ENCODE peak calls at places on chromosomes 13 and 19, in four cellular contexts. T is WTC11, P is GM12878, L is K562. O is an unnamed sample.

GRCh38 chr19:44552324-44552723 is 22.8 kb upstream of the CEACAM20 start:
- DNase-seq in T (peak; percentile 95), P (no peak), L (peak; percentile 70), O (peak; percentile 40)

GRCh38 chr19:56566904-56567273 is 379 bp upstream of the ZNF470 start:
- DNase-seq in T (peak; percentile 44), P (no peak), L (no peak), O (peak; percentile 68)

GRCh38 chr13:106756446-106756845 is 188.5 kb upstream of the ARGLU1 start:
- DNase-seq in T (no peak), P (no peak), L (no peak), O (no peak)

GRCh38 chr13:73390100-73390499 is 331.3 kb downstream of the KLF5 start:
- DNase-seq in T (no peak), P (no peak), L (no peak), O (no peak)

GRCh38 chr13:72890546-72890945 is 108.6 kb downstream of the PIBF1 start:
- DNase-seq in T (no peak), P (no peak), L (no peak), O (no peak)

GRCh38 chr13:44218501-44219240 is 155.0 kb upstream of the SERP2 start:
- DNase-seq in T (no peak), P (no peak), L (no peak), O (no peak)

GRCh38 chr13:36432106-36432544 is at the start of gene CCNA1:
- DNase-seq in T (peak; percentile 89), P (no peak), L (peak; percentile 10), O (peak; percentile 83)

GRCh38 chr13:44651209-44651608 is 75.1 kb upstream of the TSC22D1 start:
- DNase-seq in T (no peak), P (no peak), L (no peak), O (no peak)

GRCh38 chr19:1474765-1475351 is 4.2 kb downstream of the C19orf25 start:
- DNase-seq in T (no peak), P (no peak), L (no peak), O (peak; percentile 25)

GRCh38 chr19:13844130-13844631 is 32.8 kb upstream of the NANOS3 start:
- DNase-seq in T (no peak), P (no peak), L (no peak), O (no peak)

GRCh38 chr19:9913237-9914000 is 22.9 kb downstream of the OLFM2 start:
- DNase-seq in T (peak; percentile 41), P (no peak), L (peak; percentile 46), O (peak; percentile 90)

GRCh38 chr19:42010245-42011126 is 16.5 kb upstream of the ATP1A3 start:
- DNase-seq in T (no peak), P (no peak), L (no peak), O (no peak)

GRCh38 chr13:27636624-27637288 is 15.1 kb downstream of the POLR1D start:
- DNase-seq in T (no peak), P (no peak), L (no peak), O (no peak)

GRCh38 chr13:85492283-85492682 is 306.9 kb downstream of the SLITRK6 start:
- DNase-seq in T (no peak), P (no peak), L (no peak), O (no peak)

GRCh38 chr13:111792956-111793355 is 274.0 kb upstream of the SOX1 start:
- DNase-seq in T (no peak), P (no peak), L (no peak), O (no peak)

GRCh38 chr13:31775148-31775547 is 35.8 kb downstream of the RXFP2 start:
- DNase-seq in T (no peak), P (no peak), L (no peak), O (no peak)

GRCh38 chr13:31774186-31774585 is 34.9 kb downstream of the RXFP2 start:
- DNase-seq in T (no peak), P (no peak), L (no peak), O (no peak)

GRCh38 chr13:31772231-31772630 is 32.9 kb downstream of the RXFP2 start:
- DNase-seq in T (no peak), P (no peak), L (no peak), O (no peak)

GRCh38 chr13:31773538-31773937 is 34.2 kb downstream of the RXFP2 start:
- DNase-seq in T (no peak), P (no peak), L (no peak), O (no peak)

DNA sequence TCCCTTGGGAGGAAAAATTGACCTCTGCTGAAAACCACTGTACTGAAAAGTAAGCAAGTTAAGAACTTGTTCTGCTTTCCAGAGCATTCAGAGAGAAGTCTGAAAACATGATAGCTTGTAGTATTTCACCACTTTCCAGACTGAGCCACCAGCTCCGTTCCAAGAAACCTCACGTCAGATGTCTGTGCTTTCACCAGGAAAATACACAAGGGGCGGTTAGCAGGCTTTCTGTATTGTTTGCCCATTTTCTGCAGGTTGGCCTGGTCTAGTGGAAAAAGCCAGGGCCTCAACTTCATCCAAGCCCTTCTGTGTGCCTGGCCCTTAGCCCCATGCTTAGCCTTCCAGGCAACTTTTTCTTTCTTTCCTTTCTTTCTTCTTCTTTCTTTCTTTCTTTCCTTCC is 36.4 kb downstream of the RXFP2 start:
- DNase-seq in T (no peak), P (no peak), L (no peak), O (no peak)
- TF ChIP-seq USF1 in T (no peak), P (no peak), L (no peak), O (no peak)

GRCh38 chr19:34363094-34363493 is 1.9 kb upstream of the GPI start:
- DNase-seq in T (no peak), P (no peak), L (peak; percentile 70), O (no peak)

GRCh38 chr19:34363930-34364329 is 1.1 kb upstream of the GPI start:
- DNase-seq in T (no peak), P (no peak), L (no peak), O (no peak)

GRCh38 chr19:34364462-34364829 is 550 bp upstream of the GPI start:
- DNase-seq in T (no peak), P (no peak), L (no peak), O (no peak)

GRCh38 chr19:34365463-34366401 is 736 bp downstream of the GPI start:
- DNase-seq in T (peak; percentile 29), P (no peak), L (peak; percentile 64), O (peak; percentile 67)

GRCh38 chr19:34364830-34365462 is at the start of gene GPI:
- DNase-seq in T (peak; percentile 69), P (no peak), L (peak; percentile 80), O (peak; percentile 94)
- TF ChIP-seq USF1 in T (no peak), P (no peak), L (no peak), O (no peak)

DNA sequence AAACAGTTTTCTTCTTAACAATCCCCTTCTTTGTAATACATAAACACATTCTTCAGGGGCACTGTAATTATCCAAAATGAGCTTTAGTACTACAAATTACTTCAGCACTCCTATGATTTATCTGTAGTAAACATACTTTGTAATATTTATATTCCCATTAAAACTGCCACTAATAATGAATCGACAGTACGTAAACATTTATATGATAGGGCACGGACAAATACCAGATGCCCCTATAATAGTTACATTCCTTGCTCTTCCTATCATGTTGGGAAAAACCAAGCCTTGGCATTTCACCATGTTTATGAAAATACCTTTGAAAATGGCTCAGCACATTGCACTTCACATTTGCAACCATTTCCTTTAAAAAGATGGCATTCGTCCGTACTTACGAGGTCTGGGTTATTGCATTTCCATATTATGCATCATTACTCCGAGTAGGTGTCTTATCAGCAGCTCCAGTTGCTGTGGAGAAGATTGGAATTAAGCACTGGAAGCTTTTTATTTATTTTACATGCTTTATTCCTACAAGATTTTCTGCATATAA is 1043.4 kb downstream of the DIAPH3 start:
- DNase-seq in T (no peak), P (no peak), L (no peak), O (no peak)
- TF ChIP-seq USF1 in T (no peak), P (no peak), L (no peak), O (no peak)

DNA sequence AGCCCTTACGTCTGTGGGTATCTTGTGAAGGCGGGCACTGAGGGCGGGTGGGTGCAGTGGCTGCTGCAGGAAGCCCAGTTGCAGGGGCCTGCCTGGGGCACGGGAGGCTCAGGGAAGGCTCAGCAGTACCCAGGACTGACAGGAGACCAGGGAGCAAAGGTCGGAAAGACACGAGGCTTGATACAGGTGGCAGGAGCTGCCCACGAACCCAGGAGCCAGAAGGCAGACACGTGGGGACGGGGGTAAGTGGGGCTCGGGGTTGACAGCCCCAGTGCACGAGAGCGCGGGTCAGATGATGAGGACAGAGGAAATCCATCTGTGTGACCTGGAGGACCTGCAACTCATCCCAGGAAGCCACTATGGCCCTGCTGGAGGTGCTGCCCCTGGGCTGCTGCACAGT is 25.3 kb downstream of the ELAVL1 start:
- DNase-seq in T (no peak), P (no peak), L (no peak), O (no peak)
- TF ChIP-seq USF1 in T (no peak), P (no peak), L (no peak), O (no peak)

DNA sequence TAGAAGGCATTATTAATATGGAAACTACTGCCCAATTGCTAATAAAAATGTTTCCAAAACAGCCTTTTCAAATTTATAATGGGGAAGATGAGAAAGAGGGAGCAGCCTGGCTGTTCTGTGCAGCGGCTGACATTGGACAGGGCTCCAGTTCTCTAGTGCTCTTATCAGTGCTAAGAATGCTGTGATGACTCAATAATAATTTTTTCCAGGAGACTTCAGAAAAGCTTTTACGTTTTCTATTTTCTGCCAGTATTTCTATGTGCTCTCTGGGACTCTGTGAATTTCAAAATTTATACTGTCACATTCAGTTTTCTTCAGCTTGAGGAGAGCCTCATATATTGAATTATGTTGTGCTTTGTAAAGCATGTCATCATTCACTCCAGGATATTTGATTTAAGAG is 209.6 kb downstream of the VWA8 start:
- DNase-seq in T (no peak), P (no peak), L (peak; percentile 42), O (no peak)
- TF ChIP-seq USF1 in T (no peak), P (no peak), L (no peak), O (no peak)

DNA sequence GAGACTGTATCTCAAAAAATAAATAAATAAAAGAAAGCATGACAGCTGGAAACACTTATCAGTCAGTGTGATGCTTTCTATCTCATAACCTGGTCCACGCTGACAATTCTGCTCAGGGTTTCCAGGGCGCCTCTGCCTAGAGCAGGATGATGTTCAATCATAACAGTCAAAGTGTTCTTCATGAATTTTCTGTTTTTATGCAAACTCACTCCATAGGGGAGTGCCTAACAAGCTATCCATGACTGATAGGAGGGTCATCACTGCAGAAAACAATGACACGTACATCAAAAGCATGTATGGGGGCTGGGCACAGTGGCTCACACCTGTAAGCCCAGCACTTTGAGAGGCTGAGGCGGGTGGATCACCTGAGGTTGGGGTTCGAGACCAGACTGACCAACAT is 41.4 kb upstream of the ZNF83 start:
- DNase-seq in T (no peak), P (no peak), L (peak; percentile 15), O (peak; percentile 43)
- TF ChIP-seq USF1 in T (no peak), P (no peak), L (no peak), O (no peak)

GRCh38 chr19:21260164-21260847 is 68.9 kb downstream of the ZNF708 start:
- DNase-seq in T (no peak), P (no peak), L (no peak), O (no peak)

DNA sequence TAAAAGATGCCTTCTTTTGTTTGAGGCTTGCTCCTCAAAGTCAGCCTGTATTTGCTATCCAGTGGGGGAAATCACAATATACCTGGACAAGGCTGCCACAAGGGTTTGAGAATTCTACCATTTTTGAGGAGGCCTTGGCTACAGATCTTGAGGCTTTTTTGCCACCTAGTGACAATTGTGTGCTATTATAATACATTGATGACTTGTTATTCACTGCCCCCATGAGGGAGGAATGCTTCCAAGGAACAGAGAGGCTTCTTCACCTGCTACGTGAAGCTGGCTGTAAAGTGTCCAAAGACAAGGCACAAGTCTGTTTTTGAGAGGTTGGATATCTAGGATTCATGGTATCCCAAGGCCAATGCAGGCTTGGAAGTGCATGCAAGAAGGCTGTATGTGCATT is 72.5 kb downstream of the ZNF708 start:
- DNase-seq in T (peak; percentile 21), P (no peak), L (peak; percentile 12), O (peak; percentile 20)
- TF ChIP-seq USF1 in T (no peak), P (no peak), L (no peak), O (no peak)